ENCODE peak calls at places on chromosomes 12 and 14, in four cellular contexts. F is H1, W is SK-N-SH, A is GM12878. D is an unnamed sample.

GRCh38 chr12:21962236-21962635 is 21.0 kb upstream of the ABCC9 start:
- DNase-seq in F (no peak), W (no peak), A (no peak), D (no peak)

GRCh38 chr12:34397591-34398365 is 375.5 kb downstream of the ALG10 start:
- DNase-seq in F (no peak), W (peak; percentile 0), A (no peak), D (peak; percentile 1)

GRCh38 chr12:47085815-47086252 is 6.1 kb upstream of the AMIGO2 start:
- DNase-seq in F (no peak), W (no peak), A (no peak), D (no peak)

GRCh38 chr14:55928316-55928715 is 189.9 kb upstream of the PELI2 start:
- DNase-seq in F (no peak), W (no peak), A (no peak), D (no peak)

GRCh38 chr12:130806574-130806973 is 32.5 kb downstream of the STX2 start:
- DNase-seq in F (no peak), W (no peak), A (no peak), D (no peak)

GRCh38 chr12:84986586-84986985 is 49.5 kb downstream of the TSPAN19 start:
- DNase-seq in F (no peak), W (no peak), A (no peak), D (no peak)

GRCh38 chr14:26402126-26402525 is 195.7 kb downstream of the NOVA1 start:
- DNase-seq in F (no peak), W (no peak), A (no peak), D (no peak)

GRCh38 chr12:98416845-98417244 is 98.5 kb upstream of the TMPO start:
- DNase-seq in F (no peak), W (peak; percentile 55), A (no peak), D (peak; percentile 52)

GRCh38 chr12:11861864-11862600 is 208.7 kb upstream of the BCL2L14 start:
- DNase-seq in F (no peak), W (no peak), A (no peak), D (no peak)
- TF ChIP-seq NRF1 in F (no peak), W (no peak), A (no peak), D (no peak)

GRCh38 chr12:52515927-52516831 is 4.0 kb downstream of the KRT5 start:
- DNase-seq in F (no peak), W (no peak), A (no peak), D (no peak)
- TF ChIP-seq NRF1 in F (no peak), W (no peak), A (no peak), D (no peak)

DNA sequence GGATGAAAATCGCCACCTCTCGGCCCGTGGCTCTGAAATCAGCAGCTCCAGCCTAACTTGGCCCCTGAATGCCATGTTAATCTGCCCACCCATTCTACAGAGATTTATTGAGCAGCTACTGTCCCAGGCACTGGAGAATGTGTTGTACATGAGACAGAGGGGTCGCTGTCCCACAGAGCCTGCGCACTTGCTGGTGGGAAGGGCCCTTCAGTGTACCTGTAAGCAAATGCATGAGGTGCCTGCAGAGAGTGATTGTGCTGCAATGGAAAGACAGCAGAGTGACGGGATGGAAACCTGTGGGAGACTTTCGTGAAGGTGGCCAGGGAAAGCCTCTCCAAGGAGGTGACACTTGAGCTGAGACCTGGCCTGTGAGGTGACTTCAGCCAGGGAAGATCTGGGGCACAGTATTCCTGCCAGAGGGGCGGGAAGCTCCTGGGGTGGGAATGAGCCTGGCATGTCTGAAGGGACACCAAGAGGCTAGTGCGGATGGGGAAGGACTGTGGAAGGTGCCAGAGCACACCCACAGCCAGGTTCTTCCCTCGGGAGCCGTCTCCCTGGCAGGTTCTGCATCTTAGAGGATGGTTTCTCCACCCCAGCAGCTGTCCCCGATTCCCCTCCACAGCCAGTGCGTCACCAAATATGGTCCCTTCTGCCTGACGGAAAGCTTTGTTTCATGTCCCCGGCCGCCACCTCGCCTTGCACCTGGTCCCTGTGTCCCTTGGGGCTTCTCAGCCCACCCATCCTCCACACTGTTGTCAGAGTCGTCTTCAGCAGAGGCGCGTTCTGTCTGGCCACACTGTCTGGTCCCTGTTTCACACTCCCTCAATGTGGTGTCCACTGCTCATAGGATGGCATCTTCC is 8.7 kb downstream of the SMIM41 start:
- DNase-seq in F (no peak), W (peak; percentile 14), A (no peak), D (no peak)
- TF ChIP-seq NRF1 in F (no peak), W (no peak), A (no peak), D (no peak)

GRCh38 chr12:119869720-119870119 is 7.4 kb downstream of the CIT start:
- DNase-seq in F (no peak), W (no peak), A (no peak), D (peak; percentile 16)
- TF ChIP-seq NRF1 in F (no peak), W (no peak), A (no peak), D (no peak)

GRCh38 chr12:49105504-49106120 is 5.0 kb downstream of the LMBR1L start:
- DNase-seq in F (no peak), W (no peak), A (no peak), D (no peak)
- TF ChIP-seq NRF1 in F (no peak), W (no peak), A (no peak), D (no peak)

DNA sequence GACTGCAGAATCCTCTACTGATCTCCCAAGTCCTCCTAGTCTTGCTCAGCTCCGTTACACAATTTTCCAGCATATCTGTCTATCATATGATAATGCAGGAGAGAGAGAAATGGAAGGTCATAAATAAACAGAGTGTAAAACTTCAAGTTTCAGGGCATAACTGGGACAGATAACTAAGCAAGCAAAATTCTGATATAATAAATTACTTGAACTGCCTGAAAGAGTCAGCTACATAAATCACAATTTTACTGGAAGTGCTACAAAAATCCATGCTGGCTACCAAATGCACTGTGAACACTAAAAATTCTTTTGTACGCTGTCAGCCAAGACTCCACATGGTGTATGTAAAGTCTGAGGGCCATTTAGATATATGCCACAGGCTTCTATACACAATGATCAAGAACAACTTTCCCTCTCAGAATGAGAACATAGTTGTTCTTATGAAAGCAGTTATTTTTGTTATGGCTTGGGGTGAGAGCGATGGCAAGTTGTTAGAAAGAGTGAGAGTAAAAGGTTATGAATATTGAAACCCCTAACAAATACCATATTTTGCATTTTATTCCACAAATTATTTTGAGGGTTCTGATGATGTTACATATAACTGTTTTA is 41.1 kb downstream of the GRIP1 start:
- DNase-seq in F (no peak), W (no peak), A (no peak), D (no peak)
- TF ChIP-seq NRF1 in F (no peak), W (no peak), A (no peak), D (no peak)

GRCh38 chr14:98754343-98755025 is 517.5 kb downstream of the BCL11B start:
- DNase-seq in F (no peak), W (no peak), A (no peak), D (no peak)
- TF ChIP-seq NRF1 in F (no peak), W (no peak), A (no peak), D (no peak)

GRCh38 chr12:80261403-80261802 is 162.1 kb downstream of the OTOGL start:
- DNase-seq in F (no peak), W (no peak), A (no peak), D (no peak)
- TF ChIP-seq NRF1 in F (no peak), W (no peak), A (no peak), D (no peak)

DNA sequence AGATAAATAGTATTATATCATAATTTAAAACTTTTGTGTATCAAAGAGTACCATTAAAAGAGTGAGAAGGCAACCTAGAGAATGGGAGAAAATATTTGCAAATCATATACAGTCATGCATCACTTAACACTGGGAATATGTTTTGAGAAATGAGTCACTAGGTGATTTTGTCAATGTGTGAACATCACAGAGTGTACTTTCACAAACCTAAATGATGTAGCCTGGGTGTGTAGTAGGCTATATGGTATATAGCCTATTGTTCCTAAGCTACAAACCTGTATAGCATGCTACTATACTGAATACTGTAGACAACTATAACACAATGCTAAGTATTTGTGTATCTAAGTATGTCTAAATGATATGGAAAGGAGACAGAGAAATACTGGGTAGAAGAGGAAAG is 48.0 kb upstream of the ARID2 start:
- DNase-seq in F (no peak), W (no peak), A (no peak), D (no peak)
- TF ChIP-seq NRF1 in F (no peak), W (no peak), A (no peak), D (no peak)

DNA sequence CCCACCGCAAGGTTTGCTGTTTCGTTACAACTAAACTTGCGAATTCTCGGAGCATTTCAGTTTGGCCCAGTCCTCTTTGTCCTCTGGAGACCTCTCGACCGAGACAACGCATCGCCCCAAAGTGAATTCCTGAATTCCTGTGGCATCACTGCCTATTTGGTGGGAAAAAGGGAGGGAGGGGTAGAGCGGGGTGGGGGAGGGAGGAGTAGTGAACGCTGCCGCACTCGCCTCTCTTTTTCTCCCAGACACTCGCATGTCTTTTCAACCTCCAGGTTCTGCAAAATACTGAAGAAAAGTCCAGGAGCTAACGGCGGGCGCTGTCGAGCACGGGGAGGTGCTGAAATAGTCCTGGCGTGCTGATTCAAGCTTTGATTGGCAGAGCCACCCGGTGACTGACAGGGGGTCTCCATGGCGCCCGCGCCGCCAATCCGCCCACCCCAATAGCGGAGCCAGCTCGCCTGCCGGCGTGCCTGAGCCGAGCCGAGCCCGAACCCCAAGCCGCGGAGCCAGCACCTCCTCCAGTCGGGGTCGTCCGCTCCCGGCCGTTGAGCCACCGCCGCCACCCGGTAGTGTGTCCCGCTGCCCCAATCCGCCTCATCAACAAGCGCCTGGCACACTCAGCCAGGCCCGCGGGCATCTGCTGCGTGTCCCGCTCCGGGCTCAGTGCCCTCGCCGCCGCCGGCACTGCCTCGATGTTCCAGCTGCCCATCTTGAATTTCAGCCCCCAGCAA is at the start of gene SIX6:
- DNase-seq in F (no peak), W (peak; percentile 77), A (no peak), D (no peak)
- TF ChIP-seq NRF1 in F (no peak), W (no peak), A (no peak), D (no peak)